ENCODE peak calls at places on chromosomes 4 and X, in four cellular contexts. Z, R, F and K are unnamed samples.

GRCh38 chr4:188665466-188665865 is 526.2 kb downstream of the TRIML1 start:
- DNase-seq in R (no peak), F (no peak), Z (no peak), K (no peak)

GRCh38 chr4:40622913-40623312 is 6.8 kb downstream of the RBM47 start:
- DNase-seq in F (no peak), Z (peak; percentile 81), R (no peak), K (no peak)

GRCh38 chrX:68433155-68433980 is at the start of gene OPHN1:
- DNase-seq in Z (no peak), R (peak; percentile 57), F (peak; percentile 29), K (peak; percentile 72)

GRCh38 chr4:118398226-118399090 is 45.7 kb upstream of the PRSS12 start:
- DNase-seq in Z (peak; percentile 44), R (no peak), F (no peak), K (no peak)

GRCh38 chrX:24208494-24209240 is 59.1 kb downstream of the ZFX start:
- DNase-seq in F (no peak), Z (no peak), R (no peak), K (no peak)

GRCh38 chr4:73244941-73245601 is 13.5 kb downstream of the ANKRD17 start:
- DNase-seq in F (no peak), Z (no peak), R (no peak), K (no peak)

GRCh38 chrX:134244043-134244442 is 7.1 kb downstream of the CCDC160 start:
- DNase-seq in F (no peak), Z (no peak), R (no peak), K (no peak)

GRCh38 chrX:17527135-17527701 is 152.2 kb downstream of the NHS start:
- DNase-seq in Z (no peak), F (no peak), R (no peak), K (no peak)

GRCh38 chr4:15238720-15239119 is 189.1 kb upstream of the C1QTNF7 start:
- DNase-seq in R (peak; percentile 19), Z (no peak), F (peak; percentile 5), K (peak; percentile 59)

GRCh38 chr4:2868840-2869487 is 25.3 kb downstream of the ADD1 start:
- DNase-seq in R (no peak), Z (no peak), F (no peak), K (no peak)

GRCh38 chr4:74042681-74043080 is 4.2 kb upstream of the CXCL3 start:
- DNase-seq in F (no peak), Z (no peak), R (no peak), K (no peak)

GRCh38 chr4:79325864-79326328 is at the start of gene NAA11:
- DNase-seq in R (peak; percentile 69), Z (no peak), F (no peak), K (no peak)

GRCh38 chr4:84324850-84325249 is 174.2 kb downstream of the NKX6-1 start:
- DNase-seq in R (no peak), Z (no peak), F (no peak), K (no peak)

GRCh38 chr4:38313999-38314561 is 349.9 kb upstream of the KLF3 start:
- DNase-seq in R (peak; percentile 13), Z (no peak), F (no peak), K (no peak)

GRCh38 chr4:3515646-3516045 is 16.6 kb downstream of the LRPAP1 start:
- DNase-seq in R (no peak), F (no peak), Z (no peak), K (no peak)

GRCh38 chr4:84531689-84532088 is 32.6 kb upstream of the NKX6-1 start:
- DNase-seq in F (no peak), R (no peak), Z (no peak), K (no peak)

GRCh38 chr4:13267091-13267490 is 217.0 kb downstream of the RAB28 start:
- DNase-seq in Z (no peak), F (no peak), R (no peak), K (no peak)

GRCh38 chrX:70301716-70302115 is 11.8 kb downstream of the KIF4A start:
- DNase-seq in Z (no peak), R (no peak), F (no peak), K (no peak)

GRCh38 chr4:17717301-17717700 is 64.1 kb downstream of the FAM184B start:
- DNase-seq in Z (no peak), R (no peak), F (no peak), K (no peak)

GRCh38 chrX:113330416-113330815 is 489.8 kb upstream of the AMOT start:
- DNase-seq in Z (no peak), R (no peak), F (no peak), K (no peak)

GRCh38 chr4:1500966-1501753 is 94.9 kb upstream of the NKX1-1 start:
- DNase-seq in R (no peak), Z (no peak), F (no peak), K (no peak)
- TF ChIP-seq FOXK2 in R (no peak), Z (no peak), F (no peak), K (no peak)

DNA sequence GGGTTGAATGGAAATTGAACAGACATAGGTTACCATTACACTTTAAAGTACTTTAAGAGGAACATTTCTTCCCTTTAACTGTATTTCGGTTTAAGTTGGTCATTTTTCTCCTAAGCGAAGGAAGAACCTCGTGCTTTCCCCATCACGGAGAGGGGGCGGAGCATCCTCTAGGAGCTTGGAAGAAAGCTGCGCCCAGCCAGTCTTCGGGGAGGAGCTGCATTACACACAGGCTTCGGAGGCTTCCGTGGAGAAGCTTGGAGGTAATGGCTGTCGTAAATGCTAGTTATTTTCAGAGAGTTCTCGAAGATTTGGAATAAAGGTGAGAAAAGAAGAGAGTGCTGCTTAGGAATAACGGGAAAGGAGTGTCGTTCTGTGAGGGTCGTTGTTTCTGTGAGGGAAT is at the start of gene PWWP3B:
- DNase-seq in F (no peak), R (no peak), Z (no peak), K (peak; percentile 62)
- TF ChIP-seq FOXM1 in F (no peak), R (no peak), Z (no peak), K (no peak)

GRCh38 chr4:158025131-158025530 is 147.7 kb downstream of the GASK1B start:
- DNase-seq in F (no peak), R (no peak), Z (no peak), K (peak; percentile 10)
- TF ChIP-seq TARDBP in F (no peak), R (no peak), Z (no peak), K (no peak)

GRCh38 chr4:168486961-168487820 is 6.9 kb upstream of the DDX60L start:
- DNase-seq in R (no peak), F (no peak), Z (no peak), K (no peak)
- TF ChIP-seq FOXK2 in R (no peak), F (no peak), Z (no peak), K (no peak)

GRCh38 chr4:70746179-70746839 is 24.5 kb downstream of the RUFY3 start:
- DNase-seq in F (no peak), Z (no peak), R (no peak), K (no peak)
- TF ChIP-seq FOXM1 in F (no peak), Z (no peak), R (no peak), K (no peak)

DNA sequence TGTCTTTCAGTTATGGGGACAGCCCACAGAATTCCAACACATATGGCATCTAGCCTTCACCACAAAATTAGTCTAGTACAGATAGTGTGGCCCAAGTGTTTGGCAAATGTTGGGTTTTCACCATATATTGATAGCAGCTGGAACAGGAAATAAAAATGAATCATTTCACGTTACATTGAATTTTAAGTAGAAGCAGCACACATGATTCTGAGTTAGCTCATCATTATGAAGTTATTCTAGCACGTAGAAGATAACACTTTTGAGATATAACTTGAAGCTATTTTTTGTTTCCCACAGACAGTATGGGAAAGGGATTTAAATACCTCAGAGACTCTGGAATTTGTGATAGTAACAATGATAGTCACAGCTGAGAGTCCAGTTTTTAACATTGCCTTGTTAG is 118.7 kb downstream of the FAT4 start:
- DNase-seq in R (no peak), F (no peak), Z (no peak), K (no peak)
- TF ChIP-seq TARDBP in R (no peak), F (no peak), Z (no peak), K (no peak)

DNA sequence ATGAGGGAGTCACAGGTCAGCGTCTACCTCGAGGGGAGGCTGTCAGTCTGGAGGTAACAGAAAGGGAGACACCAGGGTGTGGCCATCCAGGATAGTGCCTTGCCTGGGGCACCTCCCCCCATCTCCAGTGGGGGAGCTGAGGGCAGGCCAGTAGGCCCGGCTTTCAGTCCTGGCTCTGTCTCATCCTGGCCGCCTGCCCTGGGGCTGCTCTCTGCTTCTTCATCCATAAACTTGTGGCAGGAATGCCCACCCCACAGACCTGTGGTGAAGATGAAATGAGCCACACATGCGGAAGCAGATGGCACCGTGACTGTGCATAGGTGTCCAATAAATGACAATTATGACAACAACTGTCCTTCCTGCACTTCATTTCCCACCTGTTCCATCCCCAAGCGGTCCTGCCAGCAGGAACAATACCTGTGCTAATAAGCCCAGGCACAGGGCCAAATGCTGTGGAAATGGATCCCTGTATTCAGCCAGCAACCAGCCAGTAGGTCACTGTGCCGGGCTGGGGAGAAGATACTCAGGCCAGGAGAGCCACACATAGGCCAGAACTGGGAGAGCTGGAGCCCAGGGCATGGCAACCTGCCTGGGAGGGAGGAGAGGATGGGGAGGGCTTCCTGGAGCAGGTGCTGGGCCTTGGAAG is 30.2 kb downstream of the TRO start:
- DNase-seq in R (no peak), F (no peak), Z (no peak), K (no peak)
- TF ChIP-seq FOXK2 in R (no peak), F (no peak), Z (no peak), K (no peak)

GRCh38 chr4:183345261-183345660 is 23.0 kb upstream of the CLDN24 start:
- DNase-seq in R (no peak), Z (no peak), F (no peak), K (no peak)
- TF ChIP-seq FOXM1 in R (no peak), Z (no peak), F (no peak), K (no peak)

DNA sequence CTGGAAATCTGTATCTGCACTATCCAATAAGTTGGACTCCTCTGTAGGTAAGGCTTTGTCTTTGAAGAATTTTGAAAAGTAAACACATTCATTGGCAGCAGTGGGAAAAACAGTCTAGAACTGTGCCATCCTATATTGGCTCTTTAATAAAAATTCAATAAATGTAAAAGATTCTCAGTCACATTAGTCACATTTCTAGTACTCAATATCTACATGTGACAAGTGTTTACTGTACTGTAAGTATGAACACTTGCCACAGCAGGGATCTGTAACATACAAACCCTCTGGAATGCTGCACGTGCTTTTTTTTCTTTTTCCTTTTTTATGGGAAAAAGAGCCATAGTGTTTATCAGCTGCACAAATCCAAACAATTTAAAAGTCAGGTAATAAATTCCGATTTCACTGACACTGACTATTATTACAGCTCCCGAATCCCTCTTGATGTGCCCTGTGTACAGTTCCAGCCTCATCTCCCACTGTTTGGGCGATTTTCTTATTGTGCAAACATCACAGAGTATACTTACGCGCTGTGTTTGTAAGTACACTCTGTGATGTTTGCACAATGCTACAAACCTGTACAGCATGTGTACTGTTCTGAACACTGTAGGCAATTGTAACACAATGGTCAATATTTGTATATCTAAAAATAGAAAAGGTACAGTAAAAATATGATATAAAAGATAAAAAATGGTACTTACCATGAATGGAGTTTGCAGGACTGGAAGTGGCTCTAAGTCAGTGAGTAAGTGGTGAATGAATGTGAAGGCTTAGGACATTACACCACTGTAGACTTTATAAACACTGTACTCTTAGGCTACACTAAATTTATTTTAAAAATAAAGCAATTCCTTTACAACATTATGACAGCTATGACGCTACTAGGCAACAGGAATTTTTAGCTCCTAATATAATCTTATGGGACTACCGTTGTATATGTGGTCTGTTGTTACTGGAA is 8.7 kb downstream of the PYURF start:
- DNase-seq in R (no peak), F (peak; percentile 76), Z (no peak), K (no peak)
- TF ChIP-seq TARDBP in R (no peak), F (peak; percentile 16), Z (no peak), K (no peak)

DNA sequence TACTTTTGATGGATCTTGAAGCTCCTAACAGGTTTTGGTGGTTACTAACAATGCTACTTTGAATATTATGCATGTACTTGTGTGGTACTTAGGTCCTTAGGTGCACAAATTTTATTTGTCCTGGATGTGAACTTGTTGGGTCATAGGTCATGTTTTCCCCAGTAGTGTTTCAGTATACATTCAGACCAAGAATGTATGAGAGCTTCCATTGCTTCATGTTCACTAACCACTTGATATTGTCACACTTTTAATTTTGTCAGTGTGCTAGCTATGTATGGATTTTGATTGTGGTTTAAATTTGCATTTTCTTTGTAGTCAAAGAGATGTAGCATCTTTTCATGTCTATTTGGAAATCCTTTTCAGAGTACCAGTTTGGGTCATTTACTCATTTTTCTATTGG is 32.2 kb downstream of the CLCN3 start:
- DNase-seq in R (no peak), F (no peak), Z (no peak), K (no peak)
- TF ChIP-seq FOXK2 in R (no peak), F (no peak), Z (no peak), K (no peak)